ENCODE peak calls at places on chromosomes 7 and 10, in five cellular contexts. A is activated CD4-positive, alpha-beta T cell treated with anti-CD3 and anti-CD28 coated beads, Interleukin-2, amount 50 U/mL, for 1 hour; H is NCI-H1417 treated with DMSO at 0.1 percent for 48 hours; O is T-helper 2 cell; F is NCI-H1436. J is an unnamed sample.

GRCh38 chr10:128959746-128960145 is 507.3 kb upstream of the MGMT start:
- DNase-seq in A (no peak), H (no peak), O (no peak), F (no peak), J (no peak)

GRCh38 chr10:132393695-132394181 is 3.3 kb upstream of the PWWP2B start:
- DNase-seq in A (no peak), H (no peak), O (no peak), F (no peak), J (no peak)

GRCh38 chr10:103620357-103620749 is 126.8 kb downstream of the NEURL1 start:
- DNase-seq in A (no peak), H (no peak), O (no peak), F (no peak), J (no peak)

GRCh38 chr7:70710011-70710480 is 421.9 kb upstream of the GALNT17 start:
- DNase-seq in A (no peak), H (no peak), O (peak; percentile 58), F (no peak), J (no peak)

GRCh38 chr10:80272793-80273522 is 16.5 kb downstream of the MAT1A start:
- DNase-seq in A (no peak), H (no peak), O (no peak), F (no peak), J (no peak)

GRCh38 chr10:114306116-114306973 is 67.3 kb downstream of the VWA2 start:
- DNase-seq in A (no peak), H (no peak), O (no peak), F (no peak), J (no peak)

GRCh38 chr10:12358863-12359647 is 9.7 kb downstream of the CAMK1D start:
- DNase-seq in A (no peak), H (no peak), O (peak; percentile 31), F (no peak), J (no peak)

GRCh38 chr7:74164985-74165456 is 9.1 kb upstream of the EIF4H start:
- DNase-seq in A (no peak), H (no peak), O (no peak), F (no peak), J (no peak)

GRCh38 chr10:99733366-99733765 is 1.3 kb downstream of the CUTC start:
- DNase-seq in A (no peak), H (no peak), O (no peak), F (no peak), J (no peak)

GRCh38 chr7:73983437-73984164 is 44.4 kb upstream of the ELN start:
- DNase-seq in A (no peak), H (no peak), O (no peak), F (no peak), J (no peak)

J was measured in effector memory CD8-positive, alpha-beta T cell.